ENCODE peak calls at places on chromosomes 1 and 21, in eight cellular contexts. One of them, this sample, is unnamed.

GRCh38 chr1:84972377-84972987 is 24.4 kb downstream of the MCOLN2 start:
- DNase-seq in heart left ventricle: no peak
- DNase-seq in globus pallidus: no peak
- DNase-seq in activated naive CD4-positive, alpha-beta T cell: no peak
- DNase-seq in IMR-90: no peak
- DNase-seq in AG08395: no peak
- DNase-seq in 8988T: no peak
- DNase-seq in GM13977: no peak
- DNase-seq in this sample: no peak

GRCh38 chr21:45987121-45987711 is 5.6 kb downstream of the COL6A1 start:
- DNase-seq in IMR-90: no peak
- DNase-seq in AG08395: no peak
- DNase-seq in heart left ventricle: peak
- DNase-seq in 8988T: peak
- DNase-seq in globus pallidus: no peak
- DNase-seq in GM13977: no peak
- DNase-seq in activated naive CD4-positive, alpha-beta T cell: no peak
- DNase-seq in this sample: no peak

GRCh38 chr1:164755674-164756073 is 196.7 kb downstream of the PBX1 start:
- DNase-seq in heart left ventricle: no peak
- DNase-seq in AG08395: no peak
- DNase-seq in IMR-90: no peak
- DNase-seq in 8988T: no peak
- DNase-seq in GM13977: no peak
- DNase-seq in activated naive CD4-positive, alpha-beta T cell: no peak
- DNase-seq in globus pallidus: no peak
- DNase-seq in this sample: no peak

GRCh38 chr1:184028854-184029623 is 8.5 kb downstream of the COLGALT2 start:
- DNase-seq in 8988T: no peak
- DNase-seq in activated naive CD4-positive, alpha-beta T cell: no peak
- DNase-seq in IMR-90: no peak
- DNase-seq in globus pallidus: peak
- DNase-seq in GM13977: no peak
- DNase-seq in heart left ventricle: no peak
- DNase-seq in AG08395: no peak
- DNase-seq in this sample: no peak

GRCh38 chr1:27070390-27071048 is 57.9 kb upstream of the TENT5B start:
- DNase-seq in globus pallidus: no peak
- DNase-seq in heart left ventricle: no peak
- DNase-seq in IMR-90: no peak
- DNase-seq in activated naive CD4-positive, alpha-beta T cell: no peak
- DNase-seq in 8988T: no peak
- DNase-seq in AG08395: no peak
- DNase-seq in GM13977: no peak
- DNase-seq in this sample: no peak

GRCh38 chr1:245108909-245109308 is 45.9 kb upstream of the KIF26B start:
- DNase-seq in globus pallidus: no peak
- DNase-seq in heart left ventricle: no peak
- DNase-seq in activated naive CD4-positive, alpha-beta T cell: no peak
- DNase-seq in AG08395: no peak
- DNase-seq in GM13977: no peak
- DNase-seq in IMR-90: no peak
- DNase-seq in 8988T: no peak
- DNase-seq in this sample: no peak

GRCh38 chr1:2109581-2110021 is 59.4 kb downstream of the PRKCZ start:
- DNase-seq in heart left ventricle: peak
- DNase-seq in globus pallidus: no peak
- DNase-seq in AG08395: no peak
- DNase-seq in GM13977: no peak
- DNase-seq in 8988T: no peak
- DNase-seq in activated naive CD4-positive, alpha-beta T cell: no peak
- DNase-seq in IMR-90: no peak
- DNase-seq in this sample: no peak

GRCh38 chr1:8420318-8420717 is 102.4 kb downstream of the SLC45A1 start:
- DNase-seq in heart left ventricle: no peak
- DNase-seq in globus pallidus: no peak
- DNase-seq in activated naive CD4-positive, alpha-beta T cell: no peak
- DNase-seq in 8988T: no peak
- DNase-seq in GM13977: no peak
- DNase-seq in AG08395: no peak
- DNase-seq in IMR-90: no peak
- DNase-seq in this sample: no peak

GRCh38 chr1:26799479-26800133 is 11.9 kb downstream of the PIGV start:
- DNase-seq in heart left ventricle: peak
- DNase-seq in GM13977: no peak
- DNase-seq in globus pallidus: peak
- DNase-seq in 8988T: no peak
- DNase-seq in AG08395: peak
- DNase-seq in activated naive CD4-positive, alpha-beta T cell: no peak
- DNase-seq in IMR-90: peak
- DNase-seq in this sample: peak

GRCh38 chr1:111227875-111228747 is 598 bp downstream of the CHI3L2 start:
- DNase-seq in heart left ventricle: no peak
- DNase-seq in GM13977: no peak
- DNase-seq in 8988T: no peak
- DNase-seq in AG08395: peak
- DNase-seq in globus pallidus: peak
- DNase-seq in IMR-90: peak
- DNase-seq in activated naive CD4-positive, alpha-beta T cell: no peak
- DNase-seq in this sample: peak

GRCh38 chr1:98210563-98210962 is 289.7 kb upstream of the DPYD start:
- DNase-seq in globus pallidus: no peak
- DNase-seq in heart left ventricle: no peak
- DNase-seq in activated naive CD4-positive, alpha-beta T cell: no peak
- DNase-seq in AG08395: no peak
- DNase-seq in GM13977: no peak
- DNase-seq in 8988T: no peak
- DNase-seq in IMR-90: no peak
- DNase-seq in this sample: no peak

GRCh38 chr1:100528861-100529260 is 9.1 kb upstream of the GPR88 start:
- DNase-seq in heart left ventricle: no peak
- DNase-seq in 8988T: no peak
- DNase-seq in IMR-90: peak
- DNase-seq in globus pallidus: no peak
- DNase-seq in GM13977: no peak
- DNase-seq in AG08395: no peak
- DNase-seq in activated naive CD4-positive, alpha-beta T cell: no peak
- DNase-seq in this sample: no peak

GRCh38 chr1:180251526-180252305 is 21.7 kb downstream of the LHX4 start:
- DNase-seq in 8988T: no peak
- DNase-seq in globus pallidus: no peak
- DNase-seq in heart left ventricle: no peak
- DNase-seq in AG08395: no peak
- DNase-seq in GM13977: no peak
- DNase-seq in IMR-90: no peak
- DNase-seq in activated naive CD4-positive, alpha-beta T cell: no peak
- DNase-seq in this sample: no peak

GRCh38 chr1:244344001-244344400 is 107.7 kb downstream of the ADSS2 start:
- DNase-seq in heart left ventricle: no peak
- DNase-seq in globus pallidus: no peak
- DNase-seq in 8988T: no peak
- DNase-seq in GM13977: no peak
- DNase-seq in AG08395: no peak
- DNase-seq in IMR-90: no peak
- DNase-seq in activated naive CD4-positive, alpha-beta T cell: no peak
- DNase-seq in this sample: no peak

GRCh38 chr1:23531695-23532094 is 662 bp upstream of the E2F2 start:
- DNase-seq in activated naive CD4-positive, alpha-beta T cell: no peak
- DNase-seq in globus pallidus: no peak
- DNase-seq in heart left ventricle: no peak
- DNase-seq in GM13977: no peak
- DNase-seq in IMR-90: no peak
- DNase-seq in AG08395: no peak
- DNase-seq in 8988T: no peak
- DNase-seq in this sample: no peak

GRCh38 chr1:32538887-32539583 is at the start of gene ZBTB8A:
- DNase-seq in 8988T: peak
- DNase-seq in heart left ventricle: no peak
- DNase-seq in activated naive CD4-positive, alpha-beta T cell: no peak
- DNase-seq in GM13977: peak
- DNase-seq in globus pallidus: peak
- DNase-seq in AG08395: peak
- DNase-seq in IMR-90: peak
- DNase-seq in this sample: peak

GRCh38 chr1:87044840-87045239 is 130.4 kb downstream of the HS2ST1 start:
- DNase-seq in 8988T: no peak
- DNase-seq in activated naive CD4-positive, alpha-beta T cell: no peak
- DNase-seq in heart left ventricle: no peak
- DNase-seq in IMR-90: no peak
- DNase-seq in GM13977: no peak
- DNase-seq in globus pallidus: no peak
- DNase-seq in AG08395: no peak
- DNase-seq in this sample: no peak

GRCh38 chr21:34706337-34706736 is 37.5 kb downstream of the CLIC6 start:
- DNase-seq in GM13977: no peak
- DNase-seq in globus pallidus: no peak
- DNase-seq in activated naive CD4-positive, alpha-beta T cell: no peak
- DNase-seq in AG08395: no peak
- DNase-seq in 8988T: no peak
- DNase-seq in IMR-90: no peak
- DNase-seq in heart left ventricle: no peak
- DNase-seq in this sample: no peak

GRCh38 chr1:67429011-67429527 is 1.1 kb downstream of the SERBP1 start:
- DNase-seq in heart left ventricle: no peak
- DNase-seq in globus pallidus: peak
- DNase-seq in GM13977: peak
- DNase-seq in IMR-90: no peak
- DNase-seq in 8988T: no peak
- DNase-seq in AG08395: peak
- DNase-seq in activated naive CD4-positive, alpha-beta T cell: peak
- DNase-seq in this sample: peak

GRCh38 chr1:25804244-25804963 is 4.4 kb downstream of the SELENON start:
- DNase-seq in AG08395: no peak
- DNase-seq in IMR-90: no peak
- DNase-seq in GM13977: peak
- DNase-seq in activated naive CD4-positive, alpha-beta T cell: no peak
- DNase-seq in globus pallidus: no peak
- DNase-seq in heart left ventricle: peak
- DNase-seq in 8988T: no peak
- DNase-seq in this sample: peak

GRCh38 chr1:221575605-221576004 is 166.3 kb downstream of the DUSP10 start:
- DNase-seq in IMR-90: peak
- DNase-seq in globus pallidus: no peak
- DNase-seq in GM13977: no peak
- DNase-seq in activated naive CD4-positive, alpha-beta T cell: no peak
- DNase-seq in 8988T: no peak
- DNase-seq in heart left ventricle: no peak
- DNase-seq in AG08395: no peak
- DNase-seq in this sample: no peak

This sample was measured in AG08396.